ENCODE peak calls at places on chromosome X, in six cellular contexts. One of them, this sample, is unnamed.
A peak's percentile ranks its signal among the peaks of the same experiment; 100 is the strongest.

GRCh38 chrX:38061335-38061734 is 55.0 kb downstream of the SYTL5 start:
- DNase-seq in HTR-8/SVneo: peak; percentile 6
- DNase-seq in fibroblast of lung: peak; percentile 25
- DNase-seq in NCI-H82: no peak
- DNase-seq in activated CD4-positive, alpha-beta T cell treated with anti-CD3 and anti-CD28 coated beads, Interleukin-2, amount 10 ng/mL, durations not matched to agents 7 days and 5 days: no peak
- DNase-seq in Caco-2: peak; percentile 2
- DNase-seq in this sample: no peak

GRCh38 chrX:153769158-153769864 is 5.3 kb downstream of the PLXNB3 start:
- DNase-seq in HTR-8/SVneo: no peak
- DNase-seq in fibroblast of lung: no peak
- DNase-seq in Caco-2: no peak
- DNase-seq in activated CD4-positive, alpha-beta T cell treated with anti-CD3 and anti-CD28 coated beads, Interleukin-2, amount 10 ng/mL, durations not matched to agents 7 days and 5 days: no peak
- DNase-seq in NCI-H82: no peak
- DNase-seq in this sample: peak; percentile 20

GRCh38 chrX:149120459-149120858 is 384.6 kb downstream of the IDS start:
- DNase-seq in HTR-8/SVneo: no peak
- DNase-seq in fibroblast of lung: no peak
- DNase-seq in NCI-H82: no peak
- DNase-seq in Caco-2: no peak
- DNase-seq in activated CD4-positive, alpha-beta T cell treated with anti-CD3 and anti-CD28 coated beads, Interleukin-2, amount 10 ng/mL, durations not matched to agents 7 days and 5 days: no peak
- DNase-seq in this sample: no peak

GRCh38 chrX:66672106-66672505 is 33.2 kb upstream of the EDA2R start:
- DNase-seq in activated CD4-positive, alpha-beta T cell treated with anti-CD3 and anti-CD28 coated beads, Interleukin-2, amount 10 ng/mL, durations not matched to agents 7 days and 5 days: no peak
- DNase-seq in fibroblast of lung: no peak
- DNase-seq in NCI-H82: no peak
- DNase-seq in Caco-2: no peak
- DNase-seq in HTR-8/SVneo: no peak
- DNase-seq in this sample: no peak

GRCh38 chrX:55488268-55488558 is 1.4 kb downstream of the USP51 start:
- DNase-seq in HTR-8/SVneo: no peak
- DNase-seq in activated CD4-positive, alpha-beta T cell treated with anti-CD3 and anti-CD28 coated beads, Interleukin-2, amount 10 ng/mL, durations not matched to agents 7 days and 5 days: no peak
- DNase-seq in Caco-2: no peak
- DNase-seq in fibroblast of lung: no peak
- DNase-seq in NCI-H82: no peak
- DNase-seq in this sample: no peak

GRCh38 chrX:148905376-148905775 is 405.0 kb downstream of the AFF2 start:
- DNase-seq in NCI-H82: no peak
- DNase-seq in Caco-2: no peak
- DNase-seq in fibroblast of lung: no peak
- DNase-seq in activated CD4-positive, alpha-beta T cell treated with anti-CD3 and anti-CD28 coated beads, Interleukin-2, amount 10 ng/mL, durations not matched to agents 7 days and 5 days: no peak
- DNase-seq in HTR-8/SVneo: no peak
- DNase-seq in this sample: no peak

GRCh38 chrX:15151267-15152196 is 118.4 kb downstream of the ASB9 start:
- DNase-seq in fibroblast of lung: no peak
- DNase-seq in HTR-8/SVneo: no peak
- DNase-seq in NCI-H82: peak; percentile 2
- DNase-seq in Caco-2: no peak
- DNase-seq in activated CD4-positive, alpha-beta T cell treated with anti-CD3 and anti-CD28 coated beads, Interleukin-2, amount 10 ng/mL, durations not matched to agents 7 days and 5 days: peak; percentile 20
- DNase-seq in this sample: no peak

GRCh38 chrX:153449306-153450113 is 3.7 kb upstream of the TREX2 start:
- DNase-seq in Caco-2: no peak
- DNase-seq in activated CD4-positive, alpha-beta T cell treated with anti-CD3 and anti-CD28 coated beads, Interleukin-2, amount 10 ng/mL, durations not matched to agents 7 days and 5 days: no peak
- DNase-seq in NCI-H82: no peak
- DNase-seq in HTR-8/SVneo: no peak
- DNase-seq in fibroblast of lung: no peak
- DNase-seq in this sample: peak; percentile 11

This sample was measured in ovary.